ENCODE peak calls at places on chromosomes 13 and 19, in six cellular contexts. F is HCT116, K is GM12878, E is K562, C is SK-N-SH, I is HepG2. Y is an unnamed sample. For H3K4me1 and H3K79me2, the result is how much of the 10 kb centered on the place peaks cover.

GRCh38 chr13:86976521-86977324 is 694.4 kb upstream of the SLITRK5 start:
- DNase-seq in F (no peak), C (no peak), K (no peak), E (no peak), I (no peak), Y (no peak)

GRCh38 chr13:52711277-52711676 is 28.3 kb downstream of the CNMD start:
- DNase-seq in I (no peak), E (no peak), F (no peak), C (peak), K (no peak), Y (peak)

GRCh38 chr13:35479691-35480090 is 3.2 kb upstream of the MAB21L1 start:
- DNase-seq in K (no peak), E (no peak), F (no peak), I (no peak), C (no peak), Y (no peak)

GRCh38 chr13:67228031-67228430 is 2.1 kb downstream of the PCDH9 start:
- DNase-seq in C (no peak), I (no peak), F (no peak), K (no peak), E (no peak), Y (no peak)

GRCh38 chr19:46016426-46017094 is 6.3 kb downstream of the PGLYRP1 start:
- DNase-seq in K (peak), C (peak), E (peak), I (peak), F (peak), Y (peak)

GRCh38 chr13:102139626-102140025 is 262.2 kb downstream of the FGF14 start:
- DNase-seq in E (no peak), F (no peak), C (no peak), K (no peak), I (no peak), Y (no peak)

GRCh38 chr13:53150568-53150967 is 122.0 kb downstream of the OLFM4 start:
- DNase-seq in F (no peak), E (no peak), I (no peak), C (no peak), K (no peak), Y (no peak)

GRCh38 chr13:113734099-113734825 is 24.8 kb upstream of the TMEM255B start:
- DNase-seq in K (no peak), C (no peak), E (no peak), I (no peak), F (no peak), Y (no peak)

GRCh38 chr19:47313754-47314133 is 4.1 kb downstream of the C5AR1 start:
- DNase-seq in F (no peak), E (no peak), C (no peak), K (no peak), I (no peak), Y (no peak)

GRCh38 chr13:103883698-103884097 is 817.5 kb upstream of the SLC10A2 start:
- DNase-seq in K (no peak), C (no peak), I (no peak), F (no peak), E (no peak), Y (no peak)

GRCh38 chr19:41195675-41196497 is 2.9 kb downstream of the CYP2S1 start:
- DNase-seq in C (no peak), K (no peak), F (no peak), I (no peak), E (no peak), Y (no peak)

GRCh38 chr19:2288743-2289713 is 7.1 kb upstream of the PEAK3 start:
- DNase-seq in C (no peak), I (no peak), F (no peak), E (no peak), K (no peak), Y (peak)

GRCh38 chr13:113051641-113052040 is 54.0 kb upstream of the F7 start:
- DNase-seq in F (no peak), E (no peak), I (no peak), K (no peak), C (no peak), Y (no peak)

GRCh38 chr19:38852231-38853044 is 2.7 kb upstream of the HNRNPL start:
- DNase-seq in K (no peak), F (no peak), E (peak), I (no peak), C (peak), Y (peak)

GRCh38 chr19:50313812-50314536 is 15.2 kb downstream of the KCNC3 start:
- DNase-seq in I (no peak), K (no peak), E (no peak), F (no peak), C (peak), Y (peak)

GRCh38 chr19:31664997-31665396 is 315.8 kb upstream of the TSHZ3 start:
- DNase-seq in C (no peak), I (no peak), E (no peak), K (no peak), F (no peak), Y (no peak)

GRCh38 chr13:25778302-25778701 is 273.5 kb downstream of the SHISA2 start:
- DNase-seq in K (no peak), C (no peak), E (no peak), F (no peak), I (no peak), Y (no peak)

GRCh38 chr13:21318891-21319532 is 140.1 kb downstream of the ZDHHC20 start:
- DNase-seq in I (no peak), E (no peak), K (no peak), F (no peak), C (no peak), Y (peak)

GRCh38 chr13:78802912-78803311 is 144.0 kb upstream of the OBI1 start:
- DNase-seq in C (no peak), K (no peak), F (no peak), E (no peak), I (no peak), Y (no peak)

GRCh38 chr19:18469245-18470107 is 31.5 kb upstream of the ISYNA1 start:
- DNase-seq in I (peak), E (peak), C (peak), K (no peak), F (peak), Y (peak)

GRCh38 chr19:12871681-12872080 is 9.6 kb downstream of the DNASE2 start:
- DNase-seq in F (no peak), C (no peak), E (no peak), K (no peak), I (no peak), Y (no peak)

GRCh38 chr13:62046512-62046911 is 630.9 kb upstream of the PCDH20 start:
- DNase-seq in C (peak), F (no peak), K (no peak), I (no peak), E (no peak), Y (no peak)

GRCh38 chr13:109718726-109719125 is 67.7 kb downstream of the IRS2 start:
- DNase-seq in I (no peak), E (no peak), F (no peak), K (no peak), C (no peak), Y (no peak)

GRCh38 chr13:100330662-100331061 is 241.8 kb downstream of the PCCA start:
- DNase-seq in K (no peak), I (no peak), E (no peak), C (no peak), F (no peak), Y (no peak)

GRCh38 chr13:33968520-33969507 is 150.9 kb downstream of the RFC3 start:
- DNase-seq in K (no peak), F (no peak), I (peak), E (no peak), C (no peak), Y (no peak)

GRCh38 chr19:23116802-23117571 is at the start of gene ZNF730:
- DNase-seq in E (peak), I (no peak), K (peak), F (no peak), C (peak), Y (peak)

DNA sequence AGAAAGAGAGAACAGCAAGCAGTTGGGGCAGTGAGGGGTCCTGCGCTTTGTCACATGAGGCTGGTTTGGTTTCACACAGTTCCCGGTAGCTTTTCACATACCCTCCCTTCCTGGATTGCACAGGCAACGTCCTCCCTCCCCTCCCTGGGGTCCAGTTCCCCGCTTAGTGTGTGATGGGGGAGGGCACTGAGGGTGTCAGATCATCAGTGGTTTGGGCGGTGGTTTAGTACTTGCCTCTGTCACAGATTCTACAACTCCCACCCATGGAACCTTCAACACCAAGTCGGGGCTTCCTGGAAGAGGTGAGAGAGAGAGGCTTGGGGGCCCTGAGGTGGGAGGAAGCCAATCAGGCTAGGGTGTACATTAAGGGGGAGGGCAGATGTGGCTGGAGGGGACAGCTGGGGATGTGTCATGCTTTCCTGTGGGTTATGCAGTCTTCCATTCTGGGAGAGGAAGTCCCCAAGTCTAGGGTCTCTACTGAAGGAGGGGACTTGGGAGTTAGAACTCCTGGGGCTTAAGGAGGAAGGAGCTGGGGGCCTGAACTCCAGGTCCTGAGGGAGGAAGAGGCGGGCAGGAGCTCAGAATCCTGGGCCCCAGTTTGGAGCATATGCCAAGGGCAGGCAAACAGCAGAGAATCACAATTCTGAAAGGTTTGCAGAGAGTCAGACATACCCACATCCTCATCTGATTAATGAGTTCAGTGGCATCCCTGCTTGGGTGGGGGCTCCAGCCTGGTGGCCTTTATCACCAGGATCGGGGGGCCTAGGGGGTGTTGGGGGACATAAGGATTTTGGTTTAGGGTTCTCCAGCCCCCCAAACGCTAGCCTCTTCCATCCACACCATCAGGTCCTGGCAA is at the start of gene NKG7:
- DNase-seq in K (peak), F (no peak), C (no peak), I (no peak), E (peak), Y (no peak)
- H3K4me1 ChIP-seq in K (under half), F (under half), C (under half), I (under half), E (under half), Y (under half)

GRCh38 chr19:10961073-10961762 is 388 bp downstream of the SMARCA4 start:
- DNase-seq in E (peak), C (peak), I (no peak), F (no peak), K (no peak), Y (peak)

GRCh38 chr19:10963865-10964264 is 3.0 kb downstream of the SMARCA4 start:
- DNase-seq in I (no peak), K (no peak), E (no peak), F (no peak), C (no peak), Y (no peak)

GRCh38 chr19:10962863-10963262 is 2.0 kb downstream of the SMARCA4 start:
- DNase-seq in C (no peak), K (no peak), I (no peak), F (no peak), E (peak), Y (no peak)

GRCh38 chr19:10960314-10961072 is at the start of gene SMARCA4:
- DNase-seq in F (peak), I (peak), K (peak), E (peak), C (peak), Y (peak)

DNA sequence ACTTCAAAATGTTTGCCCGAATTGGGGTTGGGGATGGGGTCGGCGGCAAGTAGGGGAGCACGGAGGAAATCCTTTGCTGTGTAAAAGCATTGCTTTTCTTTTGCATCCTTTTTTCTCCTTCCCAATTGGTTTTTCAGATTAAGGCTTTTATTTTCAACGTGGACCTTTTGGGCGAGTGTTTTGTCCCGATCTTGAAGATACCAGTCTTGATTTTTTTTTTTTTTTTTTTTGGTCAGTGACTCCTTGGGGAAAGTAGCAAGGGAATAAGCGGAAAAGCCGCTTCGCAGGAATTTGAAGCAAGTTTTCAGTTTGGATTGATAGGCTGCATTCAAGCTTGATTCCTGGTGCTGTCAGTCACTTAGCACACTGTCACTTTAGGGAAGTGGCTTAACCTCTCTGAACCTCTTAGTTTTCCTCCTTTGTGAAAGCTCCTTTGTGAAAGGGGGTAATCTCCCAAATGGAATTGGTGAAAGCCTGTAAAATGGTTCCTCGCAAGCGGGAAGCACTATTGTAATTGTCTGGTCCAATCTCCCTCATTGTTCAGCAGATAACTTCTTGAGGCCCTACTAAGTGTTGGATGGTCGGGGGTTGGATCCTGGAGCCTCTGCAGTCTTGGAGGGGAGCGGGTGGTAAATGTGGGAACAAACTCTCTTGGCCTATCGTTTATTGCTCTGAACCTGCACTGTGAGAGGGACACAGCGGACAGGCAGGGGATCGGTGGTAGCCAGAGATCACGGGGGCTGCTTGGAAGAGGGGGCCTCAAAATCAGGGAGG is 1.1 kb downstream of the SMARCA4 start:
- DNase-seq in I (no peak), K (no peak), C (no peak), F (no peak), E (peak), Y (no peak)
- H3K79me2 ChIP-seq in I (half or more), K (half or more), C (half or more), F (half or more), E (half or more), Y (half or more)

DNA sequence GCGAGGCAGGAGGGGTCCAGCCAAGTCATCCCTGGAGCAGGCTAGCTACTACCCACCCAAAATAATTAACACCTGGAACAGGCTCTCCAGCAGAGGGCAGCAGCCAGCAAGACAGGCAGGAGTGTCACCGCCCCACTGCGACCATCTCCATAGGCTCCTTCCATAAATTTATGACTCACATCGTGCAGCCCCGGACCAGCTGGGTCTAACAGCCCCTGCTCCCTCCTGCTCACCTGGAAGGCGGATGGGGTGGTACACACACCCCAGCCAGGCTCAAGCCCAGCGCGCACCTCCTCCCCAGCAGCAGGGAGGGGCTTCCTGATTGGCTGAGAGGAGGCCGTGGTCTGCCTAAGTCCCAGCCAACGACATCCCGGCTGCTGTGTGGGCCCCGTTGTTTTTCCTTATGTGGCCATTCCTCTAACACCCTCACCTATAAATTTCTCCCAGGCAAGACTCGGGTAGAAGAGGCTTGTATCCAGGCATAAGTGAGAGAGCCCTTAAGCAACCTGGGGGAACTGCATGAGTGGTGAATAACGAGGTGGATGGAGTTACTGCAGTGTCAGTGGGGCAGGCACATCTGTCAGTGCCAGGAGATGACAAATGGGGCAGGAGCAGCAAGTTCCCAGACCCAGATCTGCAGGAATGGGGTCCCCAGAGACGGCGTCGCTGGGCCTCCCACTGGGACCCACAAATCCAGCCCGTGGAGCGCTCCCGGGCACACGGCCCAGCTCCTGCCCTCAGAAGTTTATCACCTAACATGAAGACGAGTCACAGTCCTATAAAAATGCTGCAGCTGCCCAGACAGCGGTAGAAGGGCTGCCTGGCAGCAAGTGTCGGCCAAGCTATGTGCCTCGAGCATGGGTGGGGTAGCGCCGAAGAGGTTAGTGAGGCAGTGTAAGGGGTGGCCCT is 43.1 kb downstream of the CEBPG start:
- DNase-seq in I (peak), E (peak), F (peak), K (no peak), C (peak), Y (peak)
- TF ChIP-seq REST in I (no peak), E (no peak), F (no peak), K (no peak), C (no peak), Y (no peak)

DNA sequence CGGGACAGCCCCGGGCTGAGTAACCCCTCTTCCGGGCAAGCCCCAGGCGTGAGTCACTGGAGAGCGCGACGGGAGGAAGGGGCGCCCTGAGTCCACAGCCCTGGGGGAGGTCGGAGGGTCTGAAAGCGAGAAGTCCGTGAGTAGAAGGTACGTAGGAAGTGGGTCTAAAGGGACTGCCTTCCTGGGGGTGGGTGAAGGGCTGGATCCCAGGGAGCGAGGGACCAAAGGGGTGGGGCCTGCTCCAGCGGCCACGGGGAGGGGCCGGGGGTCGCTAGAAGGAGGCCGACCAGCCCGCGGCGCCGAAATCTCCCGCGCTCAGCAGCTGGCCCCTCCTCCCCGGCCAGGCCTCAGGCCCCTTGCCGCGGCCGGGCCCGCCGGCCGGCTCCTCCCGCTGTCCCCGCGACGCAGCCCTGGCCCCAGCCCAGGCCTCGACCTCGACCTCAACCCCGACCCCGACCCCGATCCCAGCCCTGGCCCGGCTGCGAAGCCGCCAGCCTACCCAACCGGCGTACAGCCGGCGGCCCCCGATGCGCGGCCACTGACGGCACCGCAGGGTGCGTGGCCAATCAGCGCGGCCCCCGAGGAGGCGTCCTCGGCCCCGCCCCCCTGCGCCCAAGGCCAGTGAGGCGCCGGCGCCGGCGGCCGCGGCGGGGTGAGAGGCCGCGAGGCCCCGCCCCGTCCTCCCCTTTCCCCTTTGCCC is 22.5 kb downstream of the IPO5 start:
- DNase-seq in C (peak), I (peak), F (peak), E (peak), K (no peak), Y (peak)
- H3K4me1 ChIP-seq in C (under half), I (under half), F (under half), E (under half), K (under half), Y (under half)

DNA sequence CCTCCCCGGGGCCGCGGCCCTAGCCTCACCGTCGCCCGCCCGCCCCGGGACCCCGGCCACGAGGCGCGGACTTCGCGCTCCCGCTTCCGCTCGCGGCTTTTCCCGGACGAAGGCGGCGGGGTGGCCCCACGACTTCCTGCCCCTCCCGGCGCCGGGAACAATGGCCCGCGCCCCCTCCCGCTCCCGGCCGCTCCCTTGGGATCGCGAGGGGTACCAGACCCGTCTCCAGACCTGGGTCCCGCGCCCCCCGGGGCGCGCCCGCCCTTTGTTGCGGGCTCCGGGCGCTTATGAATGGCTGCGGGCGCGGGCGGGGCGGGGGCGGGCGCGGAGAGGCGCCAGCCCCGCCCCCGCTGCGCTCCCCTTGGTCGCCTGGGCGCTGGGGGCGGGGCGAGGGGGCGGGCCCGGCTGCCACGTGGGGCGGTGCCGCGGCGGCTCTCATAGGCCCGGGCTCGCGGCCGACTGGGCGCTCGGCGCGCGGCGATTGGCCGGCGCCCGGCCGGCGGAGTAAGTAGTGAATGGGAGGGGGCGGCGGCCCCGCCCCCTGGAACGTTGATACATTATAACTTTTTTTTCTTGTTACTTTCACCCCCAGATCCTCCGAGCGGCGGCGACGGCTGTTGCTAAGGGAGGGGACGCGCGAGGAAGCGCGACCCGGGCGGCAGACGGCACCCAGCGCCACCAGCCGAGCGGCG is 1.1 kb downstream of the MIDN start:
- DNase-seq in K (no peak), C (peak), I (peak), E (peak), F (peak), Y (peak)
- H3K79me2 ChIP-seq in K (half or more), C (half or more), I (under half), E (half or more), F (half or more), Y (under half)

DNA sequence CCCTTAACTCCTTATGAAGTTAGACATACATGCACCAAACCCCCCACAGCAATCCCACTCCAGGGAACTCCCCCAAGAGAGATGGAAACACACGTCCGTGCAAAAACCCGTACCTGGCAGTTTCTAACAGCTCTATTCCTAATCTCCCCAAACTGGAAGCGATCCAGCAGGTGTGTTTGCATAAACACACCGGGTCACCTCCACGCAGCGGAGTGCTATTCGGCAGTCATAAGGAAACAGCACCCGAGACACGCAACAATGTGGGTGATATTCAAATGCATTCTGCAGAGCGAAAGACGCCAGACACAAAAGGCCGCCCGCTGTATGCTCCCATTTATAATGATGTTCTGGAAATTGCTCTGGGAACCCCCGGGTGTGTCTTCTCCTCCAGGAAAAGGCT is 6.8 kb upstream of the ZNRF4 start:
- DNase-seq in I (no peak), F (no peak), C (no peak), E (no peak), K (no peak), Y (no peak)
- TF ChIP-seq REST in I (no peak), F (no peak), C (no peak), E (no peak), K (no peak), Y (no peak)